ENCODE peak calls at places on chromosomes 11 and 22, in seven cellular contexts. One of them, this sample, is unnamed.

GRCh38 chr22:33921576-33922181 is 1.4 kb upstream of the LARGE1 start:
- DNase-seq in AG04449: no peak
- DNase-seq in lower lobe of right lung: peak
- DNase-seq in astrocyte of the spinal cord: peak
- DNase-seq in fibroblast of pulmonary artery: peak
- DNase-seq in fibroblast of mammary gland: peak
- DNase-seq in Caco-2: peak
- DNase-seq in this sample: peak

GRCh38 chr11:13963949-13964770 is 1.6 kb downstream of the SPON1 start:
- DNase-seq in AG04449: no peak
- DNase-seq in lower lobe of right lung: peak
- DNase-seq in astrocyte of the spinal cord: no peak
- DNase-seq in fibroblast of pulmonary artery: no peak
- DNase-seq in fibroblast of mammary gland: no peak
- DNase-seq in Caco-2: no peak
- DNase-seq in this sample: no peak

GRCh38 chr22:38610234-38610633 is 40.3 kb upstream of the DMC1 start:
- DNase-seq in AG04449: no peak
- DNase-seq in lower lobe of right lung: no peak
- DNase-seq in astrocyte of the spinal cord: no peak
- DNase-seq in fibroblast of pulmonary artery: no peak
- DNase-seq in fibroblast of mammary gland: no peak
- DNase-seq in Caco-2: no peak
- DNase-seq in this sample: no peak

GRCh38 chr11:112539165-112539564 is 278.5 kb upstream of the PLET1 start:
- DNase-seq in AG04449: no peak
- DNase-seq in lower lobe of right lung: no peak
- DNase-seq in astrocyte of the spinal cord: no peak
- DNase-seq in fibroblast of pulmonary artery: no peak
- DNase-seq in fibroblast of mammary gland: no peak
- DNase-seq in Caco-2: no peak
- DNase-seq in this sample: no peak

GRCh38 chr11:13329670-13330401 is 52.2 kb downstream of the BMAL1 start:
- DNase-seq in AG04449: no peak
- DNase-seq in lower lobe of right lung: no peak
- DNase-seq in astrocyte of the spinal cord: no peak
- DNase-seq in fibroblast of pulmonary artery: no peak
- DNase-seq in fibroblast of mammary gland: peak
- DNase-seq in Caco-2: no peak
- DNase-seq in this sample: no peak

GRCh38 chr11:113419426-113420003 is 31.9 kb downstream of the ANKK1 start:
- DNase-seq in AG04449: no peak
- DNase-seq in lower lobe of right lung: no peak
- DNase-seq in astrocyte of the spinal cord: no peak
- DNase-seq in fibroblast of pulmonary artery: no peak
- DNase-seq in fibroblast of mammary gland: no peak
- DNase-seq in Caco-2: no peak
- DNase-seq in this sample: no peak

GRCh38 chr11:45048870-45049825 is 97.3 kb upstream of the PRDM11 start:
- DNase-seq in AG04449: no peak
- DNase-seq in lower lobe of right lung: no peak
- DNase-seq in astrocyte of the spinal cord: no peak
- DNase-seq in fibroblast of pulmonary artery: peak
- DNase-seq in fibroblast of mammary gland: peak
- DNase-seq in Caco-2: no peak
- DNase-seq in this sample: peak

GRCh38 chr11:65391007-65391406 is 4.6 kb downstream of the FRMD8 start:
- DNase-seq in AG04449: no peak
- DNase-seq in lower lobe of right lung: no peak
- DNase-seq in astrocyte of the spinal cord: peak
- DNase-seq in fibroblast of pulmonary artery: peak
- DNase-seq in fibroblast of mammary gland: peak
- DNase-seq in Caco-2: peak
- DNase-seq in this sample: peak

GRCh38 chr11:124725719-124726105 is 14.0 kb upstream of the NRGN start:
- DNase-seq in AG04449: no peak
- DNase-seq in lower lobe of right lung: no peak
- DNase-seq in astrocyte of the spinal cord: peak
- DNase-seq in fibroblast of pulmonary artery: peak
- DNase-seq in fibroblast of mammary gland: peak
- DNase-seq in Caco-2: no peak
- DNase-seq in this sample: no peak

GRCh38 chr22:48838846-48839730 is 988.6 kb downstream of the BRD1 start:
- DNase-seq in AG04449: no peak
- DNase-seq in lower lobe of right lung: no peak
- DNase-seq in astrocyte of the spinal cord: no peak
- DNase-seq in fibroblast of pulmonary artery: no peak
- DNase-seq in fibroblast of mammary gland: no peak
- DNase-seq in Caco-2: no peak
- DNase-seq in this sample: no peak

GRCh38 chr11:32080381-32080980 is 10.4 kb upstream of the RCN1 start:
- DNase-seq in AG04449: no peak
- DNase-seq in lower lobe of right lung: no peak
- DNase-seq in astrocyte of the spinal cord: no peak
- DNase-seq in fibroblast of pulmonary artery: no peak
- DNase-seq in fibroblast of mammary gland: peak
- DNase-seq in Caco-2: no peak
- DNase-seq in this sample: peak

GRCh38 chr11:19428206-19429001 is 187.7 kb upstream of the E2F8 start:
- DNase-seq in AG04449: no peak
- DNase-seq in lower lobe of right lung: no peak
- DNase-seq in astrocyte of the spinal cord: no peak
- DNase-seq in fibroblast of pulmonary artery: no peak
- DNase-seq in fibroblast of mammary gland: peak
- DNase-seq in Caco-2: no peak
- DNase-seq in this sample: no peak

GRCh38 chr11:9990221-9990973 is 303.6 kb downstream of the SBF2 start:
- DNase-seq in AG04449: no peak
- DNase-seq in lower lobe of right lung: no peak
- DNase-seq in astrocyte of the spinal cord: no peak
- DNase-seq in fibroblast of pulmonary artery: no peak
- DNase-seq in fibroblast of mammary gland: peak
- DNase-seq in Caco-2: peak
- DNase-seq in this sample: peak

GRCh38 chr11:102177126-102177525 is 66.9 kb downstream of the YAP1 start:
- DNase-seq in AG04449: no peak
- DNase-seq in lower lobe of right lung: no peak
- DNase-seq in astrocyte of the spinal cord: no peak
- DNase-seq in fibroblast of pulmonary artery: no peak
- DNase-seq in fibroblast of mammary gland: peak
- DNase-seq in Caco-2: no peak
- DNase-seq in this sample: no peak

GRCh38 chr11:13343931-13344717 is 66.5 kb downstream of the BMAL1 start:
- DNase-seq in AG04449: no peak
- DNase-seq in lower lobe of right lung: no peak
- DNase-seq in astrocyte of the spinal cord: peak
- DNase-seq in fibroblast of pulmonary artery: peak
- DNase-seq in fibroblast of mammary gland: peak
- DNase-seq in Caco-2: peak
- DNase-seq in this sample: peak

GRCh38 chr22:38284042-38284402 is 11.2 kb upstream of the TMEM184B start:
- DNase-seq in AG04449: peak
- DNase-seq in lower lobe of right lung: no peak
- DNase-seq in astrocyte of the spinal cord: peak
- DNase-seq in fibroblast of pulmonary artery: peak
- DNase-seq in fibroblast of mammary gland: peak
- DNase-seq in Caco-2: no peak
- DNase-seq in this sample: peak

GRCh38 chr11:69513663-69514062 is 32.2 kb downstream of the LINC01488 start:
- DNase-seq in AG04449: no peak
- DNase-seq in lower lobe of right lung: peak
- DNase-seq in astrocyte of the spinal cord: no peak
- DNase-seq in fibroblast of pulmonary artery: no peak
- DNase-seq in fibroblast of mammary gland: no peak
- DNase-seq in Caco-2: no peak
- DNase-seq in this sample: no peak

GRCh38 chr22:23576681-23577080 is 3.4 kb downstream of the IGLL1 start:
- DNase-seq in AG04449: no peak
- DNase-seq in lower lobe of right lung: no peak
- DNase-seq in astrocyte of the spinal cord: no peak
- DNase-seq in fibroblast of pulmonary artery: no peak
- DNase-seq in fibroblast of mammary gland: no peak
- DNase-seq in Caco-2: no peak
- DNase-seq in this sample: no peak

GRCh38 chr11:61009392-61010275 is 38.2 kb downstream of the CD6 start:
- DNase-seq in AG04449: no peak
- DNase-seq in lower lobe of right lung: no peak
- DNase-seq in astrocyte of the spinal cord: no peak
- DNase-seq in fibroblast of pulmonary artery: no peak
- DNase-seq in fibroblast of mammary gland: no peak
- DNase-seq in Caco-2: no peak
- DNase-seq in this sample: no peak

GRCh38 chr11:60763692-60764369 is 7.2 kb downstream of the MS4A15 start:
- DNase-seq in AG04449: no peak
- DNase-seq in lower lobe of right lung: no peak
- DNase-seq in astrocyte of the spinal cord: no peak
- DNase-seq in fibroblast of pulmonary artery: no peak
- DNase-seq in fibroblast of mammary gland: no peak
- DNase-seq in Caco-2: no peak
- DNase-seq in this sample: no peak

GRCh38 chr22:49999063-49999900 is 13.3 kb downstream of the IL17REL start:
- DNase-seq in AG04449: no peak
- DNase-seq in lower lobe of right lung: peak
- DNase-seq in astrocyte of the spinal cord: no peak
- DNase-seq in fibroblast of pulmonary artery: no peak
- DNase-seq in fibroblast of mammary gland: no peak
- DNase-seq in Caco-2: no peak
- DNase-seq in this sample: no peak

GRCh38 chr22:31490496-31490925 is 869 bp upstream of the EIF4ENIF1 start:
- DNase-seq in AG04449: no peak
- DNase-seq in lower lobe of right lung: peak
- DNase-seq in astrocyte of the spinal cord: no peak
- DNase-seq in fibroblast of pulmonary artery: peak
- DNase-seq in fibroblast of mammary gland: peak
- DNase-seq in Caco-2: peak
- DNase-seq in this sample: peak

GRCh38 chr11:26021026-26021425 is 310.9 kb upstream of the ANO3 start:
- DNase-seq in AG04449: no peak
- DNase-seq in lower lobe of right lung: no peak
- DNase-seq in astrocyte of the spinal cord: no peak
- DNase-seq in fibroblast of pulmonary artery: no peak
- DNase-seq in fibroblast of mammary gland: no peak
- DNase-seq in Caco-2: no peak
- DNase-seq in this sample: no peak

GRCh38 chr22:29308791-29309262 is 2.4 kb downstream of the GAS2L1 start:
- DNase-seq in AG04449: no peak
- DNase-seq in lower lobe of right lung: no peak
- DNase-seq in astrocyte of the spinal cord: peak
- DNase-seq in fibroblast of pulmonary artery: peak
- DNase-seq in fibroblast of mammary gland: peak
- DNase-seq in Caco-2: no peak
- DNase-seq in this sample: peak
- H3K4me3 ChIP-seq in AG04449: peak
- H3K4me3 ChIP-seq in lower lobe of right lung: peak
- H3K4me3 ChIP-seq in astrocyte of the spinal cord: peak
- H3K4me3 ChIP-seq in fibroblast of pulmonary artery: peak
- H3K4me3 ChIP-seq in fibroblast of mammary gland: no peak
- H3K4me3 ChIP-seq in Caco-2: no peak
- H3K4me3 ChIP-seq in this sample: peak

GRCh38 chr22:37020192-37020479 is 594 bp downstream of the MPST start:
- DNase-seq in AG04449: no peak
- DNase-seq in lower lobe of right lung: no peak
- DNase-seq in astrocyte of the spinal cord: peak
- DNase-seq in fibroblast of pulmonary artery: peak
- DNase-seq in fibroblast of mammary gland: peak
- DNase-seq in Caco-2: no peak
- DNase-seq in this sample: peak

GRCh38 chr22:37018815-37019308 is 385 bp downstream of the TST start:
- DNase-seq in AG04449: no peak
- DNase-seq in lower lobe of right lung: peak
- DNase-seq in astrocyte of the spinal cord: peak
- DNase-seq in fibroblast of pulmonary artery: peak
- DNase-seq in fibroblast of mammary gland: peak
- DNase-seq in Caco-2: peak
- DNase-seq in this sample: peak

GRCh38 chr22:37018086-37018814 is 997 bp downstream of the TST start:
- DNase-seq in AG04449: no peak
- DNase-seq in lower lobe of right lung: no peak
- DNase-seq in astrocyte of the spinal cord: peak
- DNase-seq in fibroblast of pulmonary artery: no peak
- DNase-seq in fibroblast of mammary gland: no peak
- DNase-seq in Caco-2: no peak
- DNase-seq in this sample: no peak

GRCh38 chr22:37021041-37021440 is 1.5 kb downstream of the MPST start:
- DNase-seq in AG04449: no peak
- DNase-seq in lower lobe of right lung: no peak
- DNase-seq in astrocyte of the spinal cord: no peak
- DNase-seq in fibroblast of pulmonary artery: no peak
- DNase-seq in fibroblast of mammary gland: no peak
- DNase-seq in Caco-2: no peak
- DNase-seq in this sample: no peak

GRCh38 chr22:37019309-37020191 is at the start of the genes MPST and TST:
- DNase-seq in AG04449: no peak
- DNase-seq in lower lobe of right lung: peak
- DNase-seq in astrocyte of the spinal cord: peak
- DNase-seq in fibroblast of pulmonary artery: peak
- DNase-seq in fibroblast of mammary gland: peak
- DNase-seq in Caco-2: peak
- DNase-seq in this sample: peak
- TF ChIP-seq CTCF in AG04449: no peak
- TF ChIP-seq CTCF in lower lobe of right lung: peak
- TF ChIP-seq CTCF in astrocyte of the spinal cord: no peak
- TF ChIP-seq CTCF in fibroblast of pulmonary artery: no peak
- TF ChIP-seq CTCF in fibroblast of mammary gland: no peak
- TF ChIP-seq CTCF in Caco-2: peak
- TF ChIP-seq CTCF in this sample: no peak

GRCh38 chr22:29156507-29156906 is 49.2 kb upstream of the EMID1 start:
- DNase-seq in AG04449: no peak
- DNase-seq in lower lobe of right lung: no peak
- DNase-seq in astrocyte of the spinal cord: no peak
- DNase-seq in fibroblast of pulmonary artery: peak
- DNase-seq in fibroblast of mammary gland: peak
- DNase-seq in Caco-2: peak
- DNase-seq in this sample: no peak
- H3K4me3 ChIP-seq in AG04449: no peak
- H3K4me3 ChIP-seq in lower lobe of right lung: no peak
- H3K4me3 ChIP-seq in astrocyte of the spinal cord: no peak
- H3K4me3 ChIP-seq in fibroblast of pulmonary artery: no peak
- H3K4me3 ChIP-seq in fibroblast of mammary gland: no peak
- H3K4me3 ChIP-seq in Caco-2: no peak
- H3K4me3 ChIP-seq in this sample: no peak

DNA sequence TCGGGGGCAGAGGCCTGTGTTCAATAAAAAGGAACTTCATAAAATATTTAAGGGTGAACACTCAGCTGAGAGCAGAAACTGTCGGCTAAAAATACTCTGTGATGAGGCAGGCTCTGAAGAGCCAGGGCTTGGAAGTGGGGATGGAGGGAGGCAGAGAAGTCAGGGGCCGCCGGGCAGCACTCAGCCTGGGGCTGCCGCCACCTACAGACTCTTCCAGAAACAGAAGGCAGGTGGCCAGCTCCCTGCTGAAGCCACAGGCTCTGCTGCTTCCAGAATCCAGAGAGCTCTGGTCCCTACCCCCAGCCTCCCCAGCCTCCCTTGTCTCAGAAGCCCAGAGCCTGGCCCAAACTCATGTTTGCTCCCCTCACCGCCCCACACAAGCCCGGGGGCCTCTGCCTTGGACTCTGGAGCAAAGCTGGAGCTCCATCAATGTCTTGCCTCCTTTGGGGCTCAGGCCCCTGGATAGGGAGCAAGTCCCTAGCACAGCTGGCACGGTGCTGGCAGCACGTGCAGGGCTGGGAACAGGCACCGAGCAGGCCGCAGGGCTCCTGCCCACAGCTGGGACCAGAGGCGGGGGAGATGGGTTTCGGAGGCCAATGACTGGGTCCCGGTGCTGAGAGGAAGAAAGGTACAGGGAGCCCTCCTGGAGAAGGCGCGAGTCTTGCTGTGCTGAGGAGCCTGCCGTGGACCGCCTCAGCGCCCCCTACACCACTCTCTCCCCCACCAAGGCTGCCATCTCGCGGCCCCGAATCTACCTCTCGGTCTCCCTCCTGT is 8.2 kb downstream of the LRFN4 start:
- DNase-seq in AG04449: no peak
- DNase-seq in lower lobe of right lung: no peak
- DNase-seq in astrocyte of the spinal cord: no peak
- DNase-seq in fibroblast of pulmonary artery: no peak
- DNase-seq in fibroblast of mammary gland: no peak
- DNase-seq in Caco-2: no peak
- DNase-seq in this sample: no peak
- TF ChIP-seq CTCF in AG04449: no peak
- TF ChIP-seq CTCF in lower lobe of right lung: no peak
- TF ChIP-seq CTCF in astrocyte of the spinal cord: peak
- TF ChIP-seq CTCF in fibroblast of pulmonary artery: no peak
- TF ChIP-seq CTCF in fibroblast of mammary gland: no peak
- TF ChIP-seq CTCF in Caco-2: peak
- TF ChIP-seq CTCF in this sample: no peak